ENCODE peak calls at places on chromosomes 13 and 19, in nine cellular contexts. U, X, R, G, S, C, I, J and N are unnamed samples.

GRCh38 chr13:51207881-51208280 is 14.3 kb upstream of the FAM124A start:
- DNase-seq in U (no peak), X (no peak), R (no peak), G (no peak), S (peak; percentile 16), C (no peak), I (no peak), J (no peak), N (no peak)

GRCh38 chr13:72920097-72920496 is 138.2 kb downstream of the PIBF1 start:
- DNase-seq in U (no peak), X (no peak), R (no peak), G (no peak), S (no peak), C (peak; percentile 32), I (no peak), J (peak; percentile 32), N (no peak)

GRCh38 chr13:45040626-45041025 is 51.3 kb downstream of the GPALPP1 start:
- DNase-seq in U (no peak), X (no peak), R (no peak), G (no peak), S (no peak), C (no peak), I (no peak), J (no peak), N (peak; percentile 21)

GRCh38 chr13:93476175-93476574 is 249.6 kb downstream of the GPC6 start:
- DNase-seq in U (no peak), X (no peak), R (peak; percentile 96), G (peak; percentile 37), S (no peak), C (no peak), I (no peak), J (no peak), N (peak; percentile 62)

GRCh38 chr13:49436890-49437289 is 7.0 kb downstream of the CAB39L start:
- DNase-seq in U (peak; percentile 11), X (peak; percentile 57), R (peak; percentile 81), G (peak; percentile 34), S (no peak), C (peak; percentile 25), I (no peak), J (no peak), N (peak; percentile 33)

GRCh38 chr19:46841458-46842083 is 9.1 kb downstream of the AP2S1 start:
- DNase-seq in U (peak; percentile 67), X (peak; percentile 89), R (peak; percentile 48), G (peak; percentile 93), S (no peak), C (peak; percentile 77), I (no peak), J (no peak), N (no peak)

GRCh38 chr13:40984670-40985366 is 34.3 kb downstream of the ELF1 start:
- DNase-seq in U (no peak), X (peak; percentile 16), R (peak; percentile 38), G (no peak), S (no peak), C (no peak), I (no peak), J (no peak), N (peak; percentile 25)

GRCh38 chr19:5058456-5059190 is 89.7 kb downstream of the KDM4B start:
- DNase-seq in U (no peak), X (no peak), R (no peak), G (peak; percentile 92), S (no peak), C (no peak), I (no peak), J (no peak), N (peak; percentile 23)

GRCh38 chr19:40363128-40363527 is 14.6 kb downstream of the PLD3 start:
- DNase-seq in U (no peak), X (no peak), R (peak; percentile 60), G (peak; percentile 56), S (no peak), C (no peak), I (no peak), J (no peak), N (no peak)

GRCh38 chr13:102724923-102725322 is 30.1 kb upstream of the METTL21C start:
- DNase-seq in U (no peak), X (peak; percentile 5), R (peak; percentile 90), G (peak; percentile 60), S (no peak), C (no peak), I (no peak), J (no peak), N (peak; percentile 97)

GRCh38 chr13:29754486-29754806 is 96.0 kb downstream of the UBL3 start:
- DNase-seq in U (no peak), X (peak; percentile 12), R (peak; percentile 45), G (no peak), S (peak; percentile 49), C (no peak), I (no peak), J (no peak), N (no peak)

GRCh38 chr13:40233731-40234195 is 432.7 kb downstream of the FOXO1 start:
- DNase-seq in U (peak; percentile 87), X (peak; percentile 43), R (no peak), G (no peak), S (no peak), C (peak; percentile 68), I (no peak), J (no peak), N (peak; percentile 92)

GRCh38 chr19:2469102-2469914 is 6.6 kb upstream of the GADD45B start:
- DNase-seq in U (no peak), X (peak; percentile 43), R (peak; percentile 61), G (peak; percentile 94), S (no peak), C (no peak), I (no peak), J (no peak), N (peak; percentile 64)

GRCh38 chr19:410243-410781 is 1.4 kb upstream of the C2CD4C start:
- DNase-seq in U (no peak), X (no peak), R (no peak), G (peak; percentile 90), S (peak; percentile 43), C (no peak), I (peak; percentile 54), J (no peak), N (no peak)

GRCh38 chr19:12244370-12244769 is 50.3 kb downstream of the ZNF44 start:
- DNase-seq in U (no peak), X (no peak), R (no peak), G (no peak), S (no peak), C (no peak), I (no peak), J (no peak), N (no peak)

GRCh38 chr13:94479559-94480095 is at the start of gene DCT:
- DNase-seq in U (no peak), X (no peak), R (no peak), G (no peak), S (no peak), C (no peak), I (no peak), J (no peak), N (no peak)

GRCh38 chr13:28820099-28821051 is at the start of gene MTUS2:
- DNase-seq in U (no peak), X (no peak), R (peak; percentile 8), G (peak; percentile 34), S (peak; percentile 77), C (no peak), I (no peak), J (no peak), N (no peak)

DNA sequence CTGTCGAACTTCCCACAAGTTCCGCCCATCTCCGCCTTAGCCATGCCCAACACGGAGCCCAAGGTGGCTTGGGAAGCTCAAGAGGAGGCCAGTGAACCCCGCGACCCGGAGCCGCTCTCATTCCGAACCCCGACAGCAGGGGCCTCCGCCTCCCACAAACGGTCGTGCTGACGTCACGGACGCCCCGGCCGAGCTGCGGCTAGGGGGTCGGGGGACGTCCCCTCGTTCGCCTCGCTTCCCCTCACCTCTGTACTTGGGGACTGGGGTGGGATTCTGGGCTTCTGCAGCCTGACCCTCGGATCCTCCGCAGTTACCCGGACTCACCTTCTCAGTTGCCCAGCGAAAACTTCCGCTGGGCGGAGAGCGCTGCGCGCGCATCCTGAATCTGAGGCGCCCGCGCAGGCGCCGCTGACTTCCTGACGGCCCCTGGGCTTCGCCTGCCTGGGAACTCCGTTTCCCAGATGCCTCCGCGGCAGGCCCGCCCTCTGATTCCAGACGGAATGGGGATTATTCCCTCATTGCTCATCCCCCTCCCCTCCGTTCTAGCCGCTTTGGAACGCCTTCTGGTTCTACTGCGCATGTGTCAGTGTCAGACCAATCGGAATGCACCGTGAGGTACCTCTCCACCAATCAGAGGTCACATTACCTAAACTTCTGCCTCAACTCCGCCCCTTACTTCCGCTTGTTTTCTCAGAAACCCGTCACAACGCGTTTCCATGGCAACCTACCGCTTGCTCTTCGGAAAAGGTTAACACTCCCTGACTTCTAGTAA is at the start of gene VRK3:
- DNase-seq in U (peak; percentile 99), X (peak; percentile 99), R (peak; percentile 100), G (peak; percentile 99), S (peak; percentile 93), C (peak; percentile 98), I (peak; percentile 100), J (peak; percentile 99), N (peak; percentile 99)
- TF ChIP-seq CTCF in U (peak; percentile 36), X (peak; percentile 16), R (no peak), G (no peak), S (no peak), C (peak; percentile 20), I (no peak), J (peak; percentile 23), N (peak; percentile 9)

DNA sequence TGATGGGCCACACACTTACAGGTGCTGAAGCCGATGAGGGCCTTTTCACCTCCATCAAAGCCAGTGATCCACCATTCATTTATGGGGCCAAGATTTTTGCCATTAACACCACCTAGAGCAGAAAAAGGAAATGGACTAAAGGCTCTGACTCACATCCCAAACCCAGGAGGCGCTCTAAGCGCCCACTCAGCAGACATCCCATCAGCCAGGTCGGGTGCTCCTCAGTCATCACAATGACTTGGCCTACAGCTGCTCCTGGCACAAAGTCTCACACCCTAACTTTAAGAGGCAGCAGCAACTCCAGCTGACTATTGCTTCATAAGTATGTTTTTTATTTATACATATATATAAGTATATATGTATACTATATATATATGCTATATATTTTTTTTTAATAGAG is 36.1 kb upstream of the EIF3G start:
- DNase-seq in U (no peak), X (no peak), R (peak; percentile 10), G (peak; percentile 90), S (no peak), C (no peak), I (no peak), J (no peak), N (peak; percentile 36)
- TF ChIP-seq CTCF in U (no peak), X (no peak), R (peak; percentile 19), G (peak; percentile 19), S (peak; percentile 16), C (no peak), I (no peak), J (no peak), N (no peak)

GRCh38 chr13:79463604-79464003 is 17.4 kb upstream of the NDFIP2 start:
- DNase-seq in U (no peak), X (no peak), R (no peak), G (no peak), S (no peak), C (no peak), I (no peak), J (no peak), N (no peak)
- TF ChIP-seq CTCF in U (no peak), X (no peak), R (no peak), G (no peak), S (no peak), C (no peak), I (no peak), J (no peak), N (no peak)

DNA sequence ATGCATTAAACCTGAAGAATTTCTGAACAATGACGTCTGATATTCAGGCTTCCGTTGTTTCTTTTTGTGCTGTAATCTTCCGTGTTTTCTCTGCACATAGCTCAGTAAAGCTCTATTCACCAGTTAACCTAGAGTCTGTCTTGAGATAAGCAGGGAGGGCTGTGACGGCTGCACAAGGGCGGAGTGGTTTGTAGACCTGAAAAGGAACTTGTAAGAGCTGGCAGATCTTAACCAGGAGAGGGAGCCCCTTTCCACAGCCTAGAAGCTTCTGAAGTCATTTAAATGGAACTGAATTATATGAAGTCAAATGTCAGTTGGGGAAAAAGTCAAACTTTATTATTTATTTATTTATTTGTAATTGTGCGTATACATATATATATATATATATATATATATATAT is 27.5 kb downstream of the DPRX start:
- DNase-seq in U (peak; percentile 45), X (peak; percentile 5), R (peak; percentile 39), G (no peak), S (peak; percentile 59), C (no peak), I (no peak), J (no peak), N (peak; percentile 15)
- TF ChIP-seq CTCF in U (peak; percentile 26), X (no peak), R (peak; percentile 43), G (no peak), S (peak; percentile 76), C (peak; percentile 54), I (no peak), J (no peak), N (no peak)